ENCODE peak calls at places on chromosomes 6 and 20, in four cellular contexts. Y, T, W and N are unnamed samples.

GRCh38 chr6:148885920-148886845 is 139.4 kb downstream of the UST start:
- DNase-seq in Y (no peak), T (no peak), W (no peak), N (no peak)

GRCh38 chr20:19901226-19901625 is 115.9 kb upstream of the NAA20 start:
- DNase-seq in Y (no peak), T (peak; percentile 35), W (peak; percentile 47), N (no peak)

GRCh38 chr6:72425003-72425681 is 196.7 kb upstream of the KCNQ5 start:
- DNase-seq in Y (no peak), T (no peak), W (no peak), N (no peak)

GRCh38 chr20:21520702-21521595 is 7.1 kb upstream of the NKX2-2 start:
- DNase-seq in Y (no peak), T (no peak), W (peak; percentile 18), N (no peak)

GRCh38 chr6:152150196-152150595 is 342.7 kb downstream of the ESR1 start:
- DNase-seq in Y (no peak), T (no peak), W (no peak), N (no peak)

GRCh38 chr6:80382796-80383195 is 276.3 kb downstream of the BCKDHB start:
- DNase-seq in Y (no peak), T (no peak), W (no peak), N (no peak)

GRCh38 chr6:73713426-73714147 is 17.6 kb downstream of the CD109 start:
- DNase-seq in Y (no peak), T (no peak), W (no peak), N (no peak)

GRCh38 chr6:170403451-170403850 is 96.9 kb downstream of the FAM120B start:
- DNase-seq in Y (no peak), T (no peak), W (no peak), N (no peak)

GRCh38 chr6:4351857-4352669 is 216.7 kb upstream of the ECI2 start:
- DNase-seq in Y (peak; percentile 89), T (peak; percentile 90), W (peak; percentile 50), N (no peak)

GRCh38 chr6:33905081-33905609 is 101.3 kb upstream of the MLN start:
- DNase-seq in Y (no peak), T (no peak), W (peak; percentile 75), N (no peak)

GRCh38 chr6:140833396-140833795 is 1299.3 kb upstream of the GJE1 start:
- DNase-seq in Y (no peak), T (no peak), W (no peak), N (no peak)

GRCh38 chr20:36569847-36570429 is 3.5 kb upstream of the TGIF2 start:
- DNase-seq in Y (no peak), T (no peak), W (no peak), N (no peak)

GRCh38 chr6:37691904-37692806 is 5.5 kb downstream of the MDGA1 start:
- DNase-seq in Y (peak; percentile 78), T (peak; percentile 63), W (peak; percentile 89), N (peak; percentile 85)

GRCh38 chr6:65285275-65285674 is 421.8 kb downstream of the EYS start:
- DNase-seq in Y (no peak), T (no peak), W (no peak), N (no peak)

GRCh38 chr20:37640600-37641561 is 52.9 kb upstream of the CTNNBL1 start:
- DNase-seq in Y (no peak), T (peak; percentile 18), W (no peak), N (no peak)

GRCh38 chr6:113301651-113302050 is 555.5 kb upstream of the MARCKS start:
- DNase-seq in Y (no peak), T (no peak), W (no peak), N (no peak)

DNA sequence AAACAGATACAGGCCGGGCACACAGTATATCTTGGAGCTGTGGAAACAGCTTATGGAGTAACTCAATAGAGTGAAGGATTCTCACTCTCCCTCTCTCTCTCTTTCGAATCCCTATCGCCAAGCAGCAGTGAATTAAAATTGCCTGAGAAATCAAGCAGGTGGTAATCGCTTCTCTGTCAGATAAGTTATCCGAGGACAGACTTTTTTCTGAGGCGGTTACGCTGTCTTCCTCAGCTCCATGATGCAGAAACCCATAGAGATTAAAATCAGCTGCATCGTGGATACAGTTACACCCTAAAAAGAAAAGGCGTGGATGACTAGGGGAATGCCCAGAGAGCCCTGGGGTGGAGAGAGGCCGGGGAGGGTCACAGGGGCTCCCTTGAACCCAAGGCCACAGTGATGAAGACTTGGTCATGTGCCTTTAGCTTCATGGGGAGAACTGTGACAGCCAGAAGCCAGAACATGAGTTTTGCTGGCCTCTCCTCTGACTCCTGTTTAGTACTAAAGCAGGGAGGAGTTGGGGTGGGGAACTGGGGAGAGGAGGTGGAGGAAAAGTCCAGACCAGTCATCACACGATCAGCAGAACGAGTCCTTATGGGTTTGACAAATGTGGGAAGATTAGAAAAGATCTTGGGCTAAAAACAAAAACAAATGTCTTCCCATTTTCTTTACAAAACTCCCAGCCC is 138.8 kb upstream of the JARID2 start:
- DNase-seq in Y (no peak), T (no peak), W (no peak), N (no peak)
- H3K4me1 ChIP-seq in Y (no peaks in the 10 kb centered on the region), T (no peaks in the 10 kb centered on the region), W (no peaks in the 10 kb centered on the region), N (no peaks in the 10 kb centered on the region)

GRCh38 chr6:56806368-56806767 is 148.5 kb upstream of the BEND6 start:
- DNase-seq in Y (no peak), T (no peak), W (no peak), N (no peak)

GRCh38 chr6:56807335-56807991 is 147.4 kb upstream of the BEND6 start:
- DNase-seq in Y (no peak), T (no peak), W (no peak), N (no peak)

GRCh38 chr6:56808871-56809359 is 146.0 kb upstream of the BEND6 start:
- DNase-seq in Y (no peak), T (no peak), W (no peak), N (no peak)

GRCh38 chr6:56804996-56805395 is 149.9 kb upstream of the BEND6 start:
- DNase-seq in Y (no peak), T (no peak), W (no peak), N (no peak)

GRCh38 chr6:56807992-56808342 is 146.9 kb upstream of the BEND6 start:
- DNase-seq in Y (no peak), T (no peak), W (no peak), N (no peak)
- H3K4me1 ChIP-seq in Y (peaks cover 6% of the 10 kb centered on the region), T (peaks cover 6% of the 10 kb centered on the region), W (no peaks in the 10 kb centered on the region), N (no peaks in the 10 kb centered on the region)

DNA sequence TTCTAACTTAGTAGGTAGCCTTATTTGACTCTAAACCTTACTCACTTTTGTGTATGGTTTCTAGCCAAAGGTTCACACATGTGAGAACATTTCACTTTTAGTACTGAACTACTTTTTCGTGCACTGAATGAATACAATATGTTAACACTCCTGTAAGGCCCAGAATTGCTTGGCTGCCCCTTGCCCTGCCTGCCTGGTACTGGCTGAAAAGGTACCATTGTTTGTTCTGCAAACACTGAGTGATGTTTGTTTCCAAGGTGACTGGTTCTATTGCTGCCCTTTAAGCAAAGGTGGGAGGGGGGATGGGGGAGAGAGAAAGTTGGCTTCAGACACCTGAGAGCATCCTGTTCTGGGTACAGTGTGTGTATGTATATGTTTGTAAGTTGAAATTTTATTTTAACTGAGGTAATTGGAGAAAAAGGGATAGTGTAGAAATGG is 31.2 kb downstream of the RREB1 start:
- DNase-seq in Y (no peak), T (no peak), W (peak; percentile 71), N (no peak)
- H3K4me1 ChIP-seq in Y (no peaks in the 10 kb centered on the region), T (peaks cover 9% of the 10 kb centered on the region), W (peaks cover 4% of the 10 kb centered on the region), N (peaks cover 52% of the 10 kb centered on the region)

GRCh38 chr6:15382712-15383111 is 136.8 kb downstream of the JARID2 start:
- DNase-seq in Y (no peak), T (no peak), W (no peak), N (no peak)

GRCh38 chr6:15378272-15378671 is 132.4 kb downstream of the JARID2 start:
- DNase-seq in Y (no peak), T (no peak), W (no peak), N (no peak)

GRCh38 chr6:15378864-15379263 is 133.0 kb downstream of the JARID2 start:
- DNase-seq in Y (no peak), T (no peak), W (no peak), N (no peak)

GRCh38 chr6:15382089-15382488 is 136.2 kb downstream of the JARID2 start:
- DNase-seq in Y (no peak), T (no peak), W (no peak), N (no peak)

GRCh38 chr6:15380354-15380753 is 134.5 kb downstream of the JARID2 start:
- DNase-seq in Y (no peak), T (no peak), W (no peak), N (no peak)
- H3K4me1 ChIP-seq in Y (peaks cover 13% of the 10 kb centered on the region), T (no peaks in the 10 kb centered on the region), W (no peaks in the 10 kb centered on the region), N (peaks cover 16% of the 10 kb centered on the region)

GRCh38 chr20:25250508-25250907 is 2.6 kb downstream of the PYGB start:
- DNase-seq in Y (no peak), T (no peak), W (no peak), N (no peak)

GRCh38 chr20:25251019-25251418 is 3.1 kb downstream of the PYGB start:
- DNase-seq in Y (no peak), T (no peak), W (peak; percentile 34), N (no peak)

GRCh38 chr20:25247666-25248500 is at the start of gene PYGB:
- DNase-seq in Y (peak; percentile 88), T (peak; percentile 80), W (peak; percentile 87), N (peak; percentile 92)

GRCh38 chr20:25248501-25249172 is 752 bp downstream of the PYGB start:
- DNase-seq in Y (peak; percentile 74), T (peak; percentile 49), W (peak; percentile 53), N (peak; percentile 75)

DNA sequence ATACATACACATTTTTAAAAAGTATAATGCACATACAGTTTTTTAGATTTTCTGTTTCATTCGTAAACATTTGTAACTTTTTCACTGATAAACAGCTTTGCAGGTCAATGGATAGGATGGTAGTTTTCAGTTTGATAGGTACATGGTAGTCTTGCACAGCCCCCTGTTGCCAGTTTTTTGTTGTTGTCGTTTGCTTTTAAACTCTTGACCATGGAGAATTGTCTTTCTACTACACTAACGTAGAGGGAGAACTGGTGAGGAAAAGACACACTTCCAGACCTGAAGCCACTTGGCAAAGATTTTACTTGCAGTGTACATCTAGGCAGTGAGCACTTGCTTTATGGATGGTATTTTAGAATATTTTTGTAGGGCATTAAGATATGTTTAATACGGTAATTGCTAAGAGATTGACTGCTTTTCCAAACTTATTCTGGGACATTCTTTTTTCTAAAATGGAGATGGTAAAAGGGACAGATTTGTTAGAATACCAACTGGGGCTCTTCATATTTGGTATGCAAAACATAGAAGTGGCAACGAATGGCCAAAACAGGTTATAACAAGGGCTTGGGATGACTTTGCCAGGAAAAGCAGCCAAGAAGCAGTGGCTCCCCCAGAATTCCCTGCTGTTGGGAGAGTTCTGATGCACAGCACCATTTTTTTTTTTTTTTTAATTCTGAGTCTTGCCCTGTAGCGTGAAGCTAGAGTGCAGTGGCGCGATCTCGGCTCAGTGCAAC is 1.5 kb downstream of the PYGB start:
- DNase-seq in Y (no peak), T (no peak), W (no peak), N (no peak)
- H3K4me1 ChIP-seq in Y (no peaks in the 10 kb centered on the region), T (peaks cover 14% of the 10 kb centered on the region), W (peaks cover 8% of the 10 kb centered on the region), N (peaks cover 29% of the 10 kb centered on the region)

DNA sequence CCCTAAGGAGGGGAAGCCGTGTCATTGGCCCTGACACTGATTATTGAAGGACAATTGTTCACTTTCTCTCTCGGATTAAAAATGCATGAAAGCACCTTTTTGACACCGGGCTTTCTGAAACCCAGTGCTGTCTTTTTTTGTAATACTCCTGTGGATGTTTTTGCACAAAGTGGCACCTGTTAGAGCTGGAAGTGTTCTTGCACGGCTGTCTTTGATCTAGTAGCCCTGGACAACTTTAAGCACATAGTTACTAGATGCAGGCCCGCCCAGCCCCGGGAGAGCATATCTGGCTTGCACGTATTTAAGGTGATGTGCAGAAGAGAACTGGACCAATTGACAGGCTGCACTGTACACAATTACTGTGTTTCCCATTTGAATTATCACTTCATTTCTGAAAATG is 72.6 kb downstream of the ARID1B start:
- DNase-seq in Y (no peak), T (no peak), W (no peak), N (no peak)
- H3K4me1 ChIP-seq in Y (peaks cover 10% of the 10 kb centered on the region), T (peaks cover 25% of the 10 kb centered on the region), W (no peaks in the 10 kb centered on the region), N (peaks cover 66% of the 10 kb centered on the region)